ENCODE peak calls at places on chromosomes 12 and 14, in four cellular contexts. S is CD8-positive, alpha-beta T cell; I is body of pancreas; O is fibroblast of villous mesenchyme. Q is an unnamed sample.

GRCh38 chr12:103043531-103044445 is 86.3 kb downstream of the ASCL1 start:
- DNase-seq in S (no peak), I (no peak), O (no peak), Q (no peak)

GRCh38 chr14:76376878-76377523 is 1.1 kb downstream of the ESRRB start:
- DNase-seq in S (no peak), I (no peak), O (no peak), Q (no peak)

GRCh38 chr12:92208613-92209121 is 63.0 kb upstream of the BTG1 start:
- DNase-seq in S (peak; percentile 53), I (no peak), O (peak; percentile 38), Q (peak; percentile 74)

GRCh38 chr14:36646664-36647416 is 14.8 kb upstream of the PAX9 start:
- DNase-seq in S (no peak), I (peak; percentile 42), O (no peak), Q (no peak)

GRCh38 chr14:104599446-104599845 is 5.1 kb downstream of the TMEM179 start:
- DNase-seq in S (no peak), I (no peak), O (no peak), Q (no peak)

GRCh38 chr12:2487278-2487677 is 307.5 kb upstream of the FKBP4 start:
- DNase-seq in S (no peak), I (no peak), O (peak; percentile 16), Q (no peak)

GRCh38 chr14:56271988-56272387 is 153.8 kb downstream of the PELI2 start:
- DNase-seq in S (no peak), I (no peak), O (no peak), Q (peak; percentile 89)

GRCh38 chr12:2282321-2282720 is 229.5 kb downstream of the CACNA1C start:
- DNase-seq in S (no peak), I (no peak), O (peak; percentile 42), Q (no peak)

GRCh38 chr14:58977366-58977765 is 211.1 kb upstream of the DAAM1 start:
- DNase-seq in S (no peak), I (no peak), O (peak; percentile 28), Q (no peak)

GRCh38 chr14:37122288-37122687 is 50.1 kb downstream of the SLC25A21 start:
- DNase-seq in S (no peak), I (no peak), O (peak; percentile 36), Q (peak; percentile 60)

GRCh38 chr14:100662850-100663527 is 63.7 kb upstream of the DLK1 start:
- DNase-seq in S (peak; percentile 70), I (peak; percentile 77), O (peak; percentile 77), Q (peak; percentile 75)

GRCh38 chr14:58737511-58737910 is 99.7 kb downstream of the DACT1 start:
- DNase-seq in S (no peak), I (no peak), O (no peak), Q (no peak)

GRCh38 chr14:90454041-90455000 is 57.5 kb downstream of the CALM1 start:
- DNase-seq in S (no peak), I (peak; percentile 91), O (peak; percentile 67), Q (peak; percentile 81)

GRCh38 chr12:110042260-110042659 is 6.1 kb downstream of the C12orf76 start:
- DNase-seq in S (no peak), I (peak; percentile 20), O (no peak), Q (no peak)

GRCh38 chr14:89207925-89208328 is 209.1 kb downstream of the FOXN3 start:
- DNase-seq in S (no peak), I (no peak), O (no peak), Q (no peak)
- TF ChIP-seq CTCF in S (no peak), I (no peak), O (no peak), Q (no peak)

DNA sequence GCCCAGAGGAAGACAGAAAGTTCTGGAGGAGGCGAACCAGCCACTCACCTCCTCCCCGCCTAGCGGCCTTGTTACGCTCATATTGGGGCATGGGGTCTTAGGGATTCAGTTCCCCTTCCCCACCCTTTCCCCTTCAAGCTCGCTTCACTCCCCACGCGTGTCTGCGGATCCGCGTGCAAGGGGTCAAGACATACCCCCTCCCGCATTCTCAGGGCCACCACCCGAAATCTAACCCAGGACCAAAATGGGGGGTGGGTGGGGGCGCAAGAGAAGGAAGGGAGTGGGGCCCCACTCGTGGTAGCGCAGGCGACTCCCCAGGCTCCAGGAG is 576 bp upstream of the RFX4 start:
- DNase-seq in S (no peak), I (no peak), O (no peak), Q (no peak)
- H3K4me3 ChIP-seq in S (no peak overlapping the region), I (no peak overlapping the region), O (no peak overlapping the region), Q (no peak overlapping the region)

GRCh38 chr12:95343461-95344230 is 126.0 kb downstream of the VEZT start:
- DNase-seq in S (no peak), I (no peak), O (no peak), Q (no peak)

GRCh38 chr12:95339086-95339788 is 121.6 kb downstream of the VEZT start:
- DNase-seq in S (no peak), I (no peak), O (no peak), Q (no peak)

GRCh38 chr12:95336387-95337067 is 118.9 kb downstream of the VEZT start:
- DNase-seq in S (no peak), I (peak; percentile 88), O (peak; percentile 88), Q (peak; percentile 91)

GRCh38 chr12:95337176-95337575 is 119.6 kb downstream of the VEZT start:
- DNase-seq in S (no peak), I (no peak), O (peak; percentile 40), Q (peak; percentile 11)

GRCh38 chr12:95342008-95342407 is 124.4 kb downstream of the VEZT start:
- DNase-seq in S (no peak), I (no peak), O (no peak), Q (no peak)
- TF ChIP-seq CTCF in S (no peak), I (no peak), O (no peak), Q (no peak)

DNA sequence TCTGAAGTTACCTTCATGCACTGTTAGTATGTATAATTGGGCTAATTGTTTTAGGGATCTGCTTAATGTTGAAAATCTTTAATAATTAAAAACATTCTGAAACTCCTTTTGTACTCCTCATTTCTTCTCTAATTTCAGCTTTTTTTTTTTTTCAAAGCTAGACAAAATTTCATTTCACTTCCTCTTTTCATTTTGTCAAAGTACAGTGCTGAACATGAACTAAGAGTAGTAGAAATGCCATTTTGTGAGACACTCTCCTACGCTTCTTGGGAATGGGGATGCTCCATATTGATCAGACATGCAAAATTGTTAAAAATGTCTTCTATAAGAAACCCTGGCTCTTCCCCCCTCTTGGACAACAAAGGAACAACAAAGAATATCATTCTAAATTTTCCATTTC is 1.7 kb downstream of the ABCD2 start:
- DNase-seq in S (no peak), I (no peak), O (no peak), Q (no peak)
- H3K4me3 ChIP-seq in S (peak overlapping the region; percentile 62), I (no peak overlapping the region), O (no peak overlapping the region), Q (no peak overlapping the region)

GRCh38 chr12:116202940-116203339 is 74.6 kb downstream of the MED13L start:
- DNase-seq in S (no peak), I (no peak), O (peak; percentile 77), Q (no peak)
- TF ChIP-seq CTCF in S (no peak), I (no peak), O (peak; percentile 55), Q (peak; percentile 2)

GRCh38 chr14:24130717-24131548 is 474 bp downstream of the FITM1 start:
- DNase-seq in S (no peak), I (peak; percentile 88), O (no peak), Q (no peak)

GRCh38 chr14:24132061-24132685 is 1.7 kb downstream of the FITM1 start:
- DNase-seq in S (peak; percentile 67), I (peak; percentile 88), O (no peak), Q (no peak)

GRCh38 chr14:24131549-24131966 is 1.1 kb downstream of the FITM1 start:
- DNase-seq in S (no peak), I (no peak), O (no peak), Q (no peak)

GRCh38 chr14:24133730-24134129 is 2.3 kb upstream of the PSME1 start:
- DNase-seq in S (no peak), I (no peak), O (no peak), Q (no peak)

DNA sequence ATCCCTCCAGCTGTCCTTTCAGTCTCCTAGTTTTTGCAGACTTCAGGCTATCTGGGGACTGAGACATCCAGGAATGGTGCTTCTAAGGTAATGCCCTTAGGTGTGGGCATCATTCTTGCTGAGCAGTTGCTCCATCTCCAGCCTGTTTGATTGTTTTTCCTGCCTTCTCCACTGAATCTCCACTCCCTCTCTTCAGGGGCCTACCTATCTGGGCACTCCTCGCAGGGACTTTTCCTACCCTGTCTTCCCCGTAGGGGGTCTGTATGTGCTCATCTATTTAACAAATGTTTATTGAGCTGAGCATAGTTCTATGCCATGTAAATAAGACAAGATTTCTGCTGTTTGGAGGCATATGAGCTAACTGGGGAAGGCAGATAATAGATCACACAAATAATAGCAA is 2.5 kb downstream of the FITM1 start:
- DNase-seq in S (no peak), I (no peak), O (no peak), Q (no peak)
- H3K4me3 ChIP-seq in S (no peak overlapping the region), I (no peak overlapping the region), O (no peak overlapping the region), Q (no peak overlapping the region)

DNA sequence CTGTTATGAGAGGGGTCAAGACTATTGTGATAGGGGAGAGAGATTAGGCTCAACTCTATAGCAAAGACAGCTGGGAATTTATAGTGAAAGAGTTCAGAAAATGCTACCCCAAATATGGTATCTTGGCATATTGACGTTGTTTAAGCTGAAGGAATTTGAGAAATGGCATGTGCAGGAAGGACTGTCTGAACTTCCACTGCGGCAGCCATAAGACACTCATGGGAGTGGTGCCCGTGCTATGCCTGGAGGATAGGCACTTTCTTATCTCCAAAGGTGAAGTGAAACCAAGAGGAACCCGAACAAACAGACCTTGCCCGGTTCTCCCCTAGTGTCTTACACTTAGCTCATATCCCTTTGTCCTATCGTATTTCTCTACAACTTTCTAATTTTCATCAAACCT is 390.3 kb downstream of the TMTC2 start:
- DNase-seq in S (no peak), I (no peak), O (no peak), Q (no peak)
- TF ChIP-seq CTCF in S (no peak), I (no peak), O (no peak), Q (no peak)

GRCh38 chr14:64706552-64707193 is 2.4 kb downstream of the PLEKHG3 start:
- DNase-seq in S (no peak), I (no peak), O (peak; percentile 96), Q (no peak)
- H3K4me3 ChIP-seq in S (no peak overlapping the region), I (no peak overlapping the region), O (peak overlapping the region; percentile 89), Q (no peak overlapping the region)